ENCODE peak calls at places on chromosomes 7 and 10, in five cellular contexts. O is Peyer's patch; C is stimulated activated naive CD4-positive, alpha-beta T cell treated with Interleukin-2 at 50 U/mL for 16 hours; I is naive B cell; X is naive thymus-derived CD8-positive, alpha-beta T cell. R is an unnamed sample.

GRCh38 chr10:76297787-76298281 is 866.4 kb downstream of the LRMDA start:
- DNase-seq in O (no peak), C (no peak), I (no peak), X (no peak), R (no peak)

GRCh38 chr7:136018104-136018503 is 40.9 kb upstream of the MTPN start:
- DNase-seq in O (no peak), C (no peak), I (no peak), X (no peak), R (no peak)

GRCh38 chr10:3969876-3970666 is 185.1 kb upstream of the KLF6 start:
- DNase-seq in O (no peak), C (no peak), I (no peak), X (no peak), R (no peak)

GRCh38 chr10:11397980-11398580 is 213.4 kb downstream of the USP6NL start:
- DNase-seq in O (no peak), C (no peak), I (no peak), X (no peak), R (no peak)

GRCh38 chr10:4698075-4698474 is 127.9 kb upstream of the AKR1E2 start:
- DNase-seq in O (no peak), C (no peak), I (no peak), X (no peak), R (no peak)

GRCh38 chr7:107450970-107451369 is 18.9 kb upstream of the GPR22 start:
- DNase-seq in O (no peak), C (no peak), I (no peak), X (no peak), R (no peak)

GRCh38 chr10:117136391-117136975 is 1.6 kb downstream of the VAX1 start:
- DNase-seq in O (no peak), C (no peak), I (no peak), X (no peak), R (no peak)

GRCh38 chr7:112930787-112931186 is 140.6 kb upstream of the TMEM168 start:
- DNase-seq in O (no peak), C (no peak), I (no peak), X (no peak), R (peak)

GRCh38 chr7:27590421-27590820 is 72.3 kb downstream of the HIBADH start:
- DNase-seq in O (no peak), C (no peak), I (no peak), X (no peak), R (peak)

GRCh38 chr10:130463104-130463875 is 327.1 kb downstream of the GLRX3 start:
- DNase-seq in O (no peak), C (no peak), I (no peak), X (no peak), R (no peak)

GRCh38 chr10:14603539-14604102 is 171.1 kb downstream of the FAM107B start:
- DNase-seq in O (peak), C (peak), I (peak), X (peak), R (no peak)

GRCh38 chr10:21985541-21985940 is 18.0 kb downstream of the DNAJC1 start:
- DNase-seq in O (no peak), C (no peak), I (no peak), X (no peak), R (no peak)

GRCh38 chr7:27053153-27053552 is 42.6 kb downstream of the HOXA1 start:
- DNase-seq in O (no peak), C (no peak), I (no peak), X (no peak), R (no peak)

GRCh38 chr10:11748866-11749265 is 6.7 kb downstream of the ECHDC3 start:
- DNase-seq in O (no peak), C (no peak), I (no peak), X (no peak), R (no peak)

GRCh38 chr7:105830405-105831218 is 45.8 kb downstream of the ATXN7L1 start:
- DNase-seq in O (no peak), C (no peak), I (no peak), X (no peak), R (no peak)

GRCh38 chr7:138170959-138171703 is 94.9 kb downstream of the AKR1D1 start:
- DNase-seq in O (no peak), C (no peak), I (no peak), X (no peak), R (peak)

GRCh38 chr7:13965077-13965476 is 24.4 kb downstream of the ETV1 start:
- DNase-seq in O (no peak), C (no peak), I (no peak), X (no peak), R (no peak)

GRCh38 chr10:114613237-114613979 is 44.7 kb downstream of the ABLIM1 start:
- DNase-seq in O (no peak), C (no peak), I (no peak), X (no peak), R (no peak)

GRCh38 chr10:112763916-112764520 is 186.0 kb upstream of the TCF7L2 start:
- DNase-seq in O (no peak), C (no peak), I (no peak), X (no peak), R (no peak)

R was measured in HAP-1.